ENCODE peak calls at places on chromosomes 7 and 10, in seven cellular contexts. D is cardiac fibroblast; K is activated T-helper 1 cell treated with Interleukin-2 at 50 U/mL for 16 hours; U is activated CD4-positive, CD25-positive, alpha-beta regulatory T cell; X is BE2C; V is OCI-LY7; Y is WERI-Rb-1. L is an unnamed sample.

GRCh38 chr7:121992046-121992445 is 119.1 kb downstream of the PTPRZ1 start:
- DNase-seq in D (no peak), K (no peak), U (no peak), X (no peak), V (no peak), Y (no peak), L (no peak)

GRCh38 chr10:29735628-29736324 is 101.0 kb upstream of the SVIL start:
- DNase-seq in D (peak), K (peak), U (peak), X (peak), V (peak), Y (peak), L (peak)

GRCh38 chr7:137619181-137619580 is 227.6 kb downstream of the DGKI start:
- DNase-seq in D (no peak), K (no peak), U (no peak), X (no peak), V (no peak), Y (no peak), L (no peak)

GRCh38 chr7:12256025-12256570 is 45.0 kb downstream of the TMEM106B start:
- DNase-seq in D (peak), K (no peak), U (no peak), X (no peak), V (no peak), Y (no peak), L (no peak)

GRCh38 chr7:158098125-158099030 is 489.2 kb downstream of the PTPRN2 start:
- DNase-seq in D (no peak), K (no peak), U (no peak), X (no peak), V (no peak), Y (no peak), L (no peak)

GRCh38 chr7:108455833-108456677 is at the start of gene NRCAM:
- DNase-seq in D (peak), K (no peak), U (no peak), X (peak), V (no peak), Y (peak), L (peak)

GRCh38 chr7:32518534-32519140 is 23.3 kb downstream of the AVL9 start:
- DNase-seq in D (peak), K (no peak), U (no peak), X (no peak), V (peak), Y (no peak), L (peak)

GRCh38 chr7:87513735-87514319 is 38.3 kb upstream of the ABCB4 start:
- DNase-seq in D (no peak), K (no peak), U (no peak), X (no peak), V (no peak), Y (no peak), L (no peak)

GRCh38 chr10:11720260-11720741 is 21.9 kb upstream of the ECHDC3 start:
- DNase-seq in D (no peak), K (no peak), U (no peak), X (no peak), V (no peak), Y (no peak), L (no peak)

GRCh38 chr10:103917326-103918052 is 495 bp downstream of the STN1 start:
- DNase-seq in D (no peak), K (no peak), U (no peak), X (peak), V (peak), Y (peak), L (no peak)

GRCh38 chr7:106283831-106284515 is 810 bp downstream of the NAMPT start:
- DNase-seq in D (peak), K (peak), U (peak), X (peak), V (peak), Y (peak), L (peak)

GRCh38 chr7:137874390-137874789 is 27.6 kb upstream of the DGKI start:
- DNase-seq in D (peak), K (no peak), U (no peak), X (no peak), V (no peak), Y (no peak), L (no peak)

GRCh38 chr10:132701846-132702190 is 84.1 kb downstream of the NKX6-2 start:
- DNase-seq in D (no peak), K (no peak), U (no peak), X (no peak), V (no peak), Y (no peak), L (no peak)

GRCh38 chr10:52064084-52064845 is 249.8 kb upstream of the DKK1 start:
- DNase-seq in D (no peak), K (no peak), U (no peak), X (no peak), V (no peak), Y (no peak), L (no peak)

GRCh38 chr10:84026821-84027257 is 112.5 kb upstream of the GHITM start:
- DNase-seq in D (peak), K (no peak), U (no peak), X (peak), V (peak), Y (peak), L (peak)

GRCh38 chr7:30765359-30765758 is 5.9 kb upstream of the MINDY4 start:
- DNase-seq in D (no peak), K (no peak), U (no peak), X (no peak), V (no peak), Y (no peak), L (no peak)

GRCh38 chr7:131106681-131107342 is 220.9 kb upstream of the MKLN1 start:
- DNase-seq in D (no peak), K (peak), U (no peak), X (peak), V (peak), Y (peak), L (peak)

GRCh38 chr7:47254081-47255006 is 327.6 kb downstream of the TNS3 start:
- DNase-seq in D (peak), K (peak), U (no peak), X (peak), V (peak), Y (peak), L (peak)

GRCh38 chr7:1054438-1055083 is 10.2 kb downstream of the GPR146 start:
- DNase-seq in D (no peak), K (no peak), U (no peak), X (no peak), V (no peak), Y (no peak), L (no peak)

GRCh38 chr10:47241256-47241655 is 58.7 kb upstream of the GDF10 start:
- DNase-seq in D (no peak), K (no peak), U (no peak), X (no peak), V (no peak), Y (no peak), L (no peak)